ENCODE peak calls at places on chromosomes 6 and 20, in seven cellular contexts. J is suprapubic skin, V is PC-3, G is heart left ventricle, K is uterus, H is aorta, C is small intestine. N is an unnamed sample. For H3K4me1, the result is how much of the 10 kb centered on the place peaks cover.

GRCh38 chr6:64985726-64986125 is 721.3 kb downstream of the EYS start:
- DNase-seq in V (no peak), H (no peak), J (no peak), C (no peak), K (no peak), G (no peak), N (no peak)

GRCh38 chr6:71745525-71745924 is 140.8 kb upstream of the RIMS1 start:
- DNase-seq in J (no peak), H (no peak), G (no peak), V (no peak), C (no peak), K (no peak), N (peak)

GRCh38 chr20:20411841-20412240 is 43.9 kb downstream of the INSM1 start:
- DNase-seq in J (no peak), K (no peak), C (no peak), H (no peak), G (no peak), V (no peak), N (no peak)

GRCh38 chr20:58231678-58232077 is 3.2 kb upstream of the ANKRD60 start:
- DNase-seq in J (no peak), V (no peak), K (no peak), G (no peak), H (no peak), C (no peak), N (no peak)

GRCh38 chr6:138500867-138501446 is 1.7 kb upstream of the NHSL1 start:
- DNase-seq in J (no peak), V (no peak), C (peak), G (no peak), K (no peak), H (no peak), N (no peak)

GRCh38 chr20:36434383-36434782 is 106.9 kb upstream of the MYL9 start:
- DNase-seq in H (no peak), J (no peak), K (no peak), C (no peak), G (no peak), V (no peak), N (no peak)

GRCh38 chr6:53361549-53362031 is 12.8 kb upstream of the ELOVL5 start:
- DNase-seq in G (peak), K (no peak), V (peak), J (no peak), C (peak), H (no peak), N (no peak)

GRCh38 chr20:33840759-33841438 is 29.8 kb downstream of the CHMP4B start:
- DNase-seq in G (no peak), J (peak), C (peak), H (no peak), V (no peak), K (no peak), N (no peak)

GRCh38 chr20:50744143-50744792 is 12.9 kb downstream of the PARD6B start:
- DNase-seq in H (peak), V (peak), J (peak), G (peak), C (peak), K (peak), N (peak)

GRCh38 chr20:63567382-63568169 is 6.5 kb downstream of the HELZ2 start:
- DNase-seq in C (no peak), V (no peak), J (no peak), H (peak), K (no peak), G (peak), N (no peak)

GRCh38 chr6:160285541-160286105 is 27.0 kb upstream of the SLC22A2 start:
- DNase-seq in V (no peak), H (no peak), C (no peak), J (no peak), G (no peak), K (no peak), N (no peak)

GRCh38 chr6:89260832-89261231 is 43.7 kb upstream of the GABRR1 start:
- DNase-seq in V (no peak), J (no peak), K (no peak), H (no peak), G (no peak), C (peak), N (peak)

GRCh38 chr20:3447321-3447720 is 23.5 kb upstream of the ATRN start:
- DNase-seq in V (no peak), G (no peak), J (no peak), H (no peak), C (no peak), K (no peak), N (no peak)

GRCh38 chr6:27605401-27606342 is 132.8 kb upstream of the ZNF184 start:
- DNase-seq in G (no peak), K (no peak), J (no peak), C (no peak), H (no peak), V (peak), N (no peak)

GRCh38 chr6:129766959-129767728 is 57.2 kb upstream of the ARHGAP18 start:
- DNase-seq in J (no peak), H (peak), G (no peak), K (no peak), C (no peak), V (peak), N (peak)

GRCh38 chr20:1283522-1284210 is 17.6 kb downstream of the SNPH start:
- DNase-seq in C (no peak), V (no peak), G (no peak), H (no peak), J (peak), K (no peak), N (no peak)

GRCh38 chr6:135909737-135910387 is 58.4 kb downstream of the PDE7B start:
- DNase-seq in K (no peak), C (peak), V (peak), H (no peak), J (no peak), G (peak), N (peak)

GRCh38 chr6:135159531-135159930 is 21.6 kb upstream of the MYB start:
- DNase-seq in J (no peak), K (no peak), V (no peak), G (no peak), C (no peak), H (no peak), N (no peak)

GRCh38 chr6:145813285-145814034 is 1.1 kb downstream of the FBXO30 start:
- DNase-seq in V (peak), J (no peak), G (no peak), C (peak), H (no peak), K (no peak), N (no peak)

GRCh38 chr6:165675120-165675519 is 12.1 kb upstream of the PDE10A start:
- DNase-seq in J (no peak), V (no peak), C (no peak), K (no peak), H (no peak), G (no peak), N (no peak)

GRCh38 chr6:75492769-75493168 is 831 bp downstream of the FILIP1 start:
- DNase-seq in H (no peak), G (no peak), K (no peak), J (no peak), V (no peak), C (no peak), N (no peak)

GRCh38 chr6:165889636-165890403 is 226.8 kb upstream of the PDE10A start:
- DNase-seq in K (peak), H (no peak), J (no peak), V (peak), C (peak), G (no peak), N (no peak)

GRCh38 chr20:8434326-8434876 is 302.3 kb downstream of the PLCB1 start:
- DNase-seq in C (peak), J (no peak), V (no peak), G (no peak), H (no peak), K (no peak), N (no peak)

GRCh38 chr20:40668449-40669228 is 20.4 kb downstream of the MAFB start:
- DNase-seq in C (peak), G (no peak), J (no peak), V (peak), K (no peak), H (no peak), N (no peak)

GRCh38 chr20:49969946-49970345 is 12.8 kb upstream of the SNAI1 start:
- DNase-seq in C (peak), H (no peak), J (no peak), K (no peak), G (no peak), V (peak), N (no peak)

GRCh38 chr6:52910091-52910490 is 593 bp upstream of the GSTA3 start:
- DNase-seq in K (no peak), G (no peak), V (no peak), C (no peak), H (no peak), J (no peak), N (no peak)

GRCh38 chr20:58839474-58839874 is 11.2 kb downstream of the GNAS-AS1 start:
- DNase-seq in J (no peak), C (no peak), H (no peak), G (no peak), K (no peak), V (peak), N (peak)

GRCh38 chr20:13130707-13131103 is 90.4 kb upstream of the ISM1 start:
- DNase-seq in G (no peak), H (no peak), J (no peak), K (no peak), C (no peak), V (no peak), N (no peak)

GRCh38 chr6:54294965-54295532 is 13.2 kb upstream of the TINAG start:
- DNase-seq in C (no peak), K (no peak), J (no peak), H (no peak), V (no peak), G (no peak), N (no peak)

GRCh38 chr20:48725589-48725991 is 102.2 kb downstream of the PREX1 start:
- DNase-seq in H (no peak), K (no peak), J (no peak), C (no peak), G (no peak), V (peak), N (peak)

GRCh38 chr20:3172933-3173581 is at the start of gene LZTS3:
- DNase-seq in C (peak), K (peak), J (peak), H (peak), G (peak), V (peak), N (peak)

GRCh38 chr6:37162740-37163139 is 7.2 kb upstream of the PIM1 start:
- DNase-seq in C (no peak), V (no peak), G (no peak), K (no peak), H (no peak), J (no peak), N (no peak)

GRCh38 chr6:127812985-127813681 is 87.7 kb downstream of the THEMIS start:
- DNase-seq in C (no peak), V (no peak), H (no peak), K (no peak), J (no peak), G (no peak), N (no peak)

GRCh38 chr20:44780226-44780625 is 30.1 kb downstream of the RIMS4 start:
- DNase-seq in J (no peak), C (peak), K (no peak), V (peak), H (no peak), G (peak), N (peak)

GRCh38 chr6:36655073-36655847 is 23.3 kb upstream of the CDKN1A start:
- DNase-seq in K (no peak), H (no peak), J (no peak), V (no peak), C (no peak), G (no peak), N (no peak)

GRCh38 chr6:1885576-1886003 is 275.9 kb downstream of the FOXC1 start:
- DNase-seq in H (no peak), V (no peak), G (no peak), C (peak), J (no peak), K (no peak), N (peak)

DNA sequence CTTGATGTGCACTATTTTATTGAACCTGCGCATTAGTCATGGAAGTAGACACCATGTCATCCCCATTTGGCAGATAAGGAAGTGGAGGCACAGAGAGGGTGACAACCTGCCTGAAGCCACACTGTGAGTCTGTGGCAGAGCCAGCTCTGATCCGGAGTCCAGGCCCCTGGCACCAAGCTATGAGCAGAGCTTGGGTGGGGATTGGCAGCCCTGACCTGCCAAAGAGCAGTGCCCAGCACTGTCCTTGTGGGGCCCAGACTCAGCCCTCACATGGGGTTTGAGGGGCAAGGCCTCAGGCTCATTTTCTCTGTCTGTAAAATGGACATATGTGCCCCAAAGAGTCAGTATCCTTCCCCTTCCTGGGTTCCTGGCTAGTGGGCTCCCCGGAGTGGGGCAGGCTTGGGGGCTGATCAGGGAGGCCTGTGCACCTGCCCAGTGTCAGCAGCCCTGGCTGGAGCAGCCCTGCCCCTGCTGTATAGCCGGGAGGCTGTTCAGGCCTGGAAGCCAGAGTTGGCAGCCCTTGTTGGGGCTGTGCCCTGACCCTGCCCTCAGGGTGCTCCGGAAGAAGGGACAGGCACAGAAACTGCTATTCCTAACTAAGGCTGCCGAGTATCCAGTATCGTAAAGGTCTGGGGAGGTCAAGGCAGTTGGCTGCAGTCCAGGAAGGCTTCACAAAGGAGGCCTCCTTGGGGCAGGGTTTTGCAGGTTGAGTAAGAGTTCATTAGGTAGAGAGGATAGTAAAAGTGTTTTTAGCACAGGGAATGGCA is 38.7 kb downstream of the TGM2 start:
- DNase-seq in C (no peak), V (no peak), J (no peak), K (peak), H (no peak), G (no peak), N (no peak)
- H3K27ac ChIP-seq in C (no peak), V (peak), J (no peak), K (peak), H (peak), G (peak), N (peak)

DNA sequence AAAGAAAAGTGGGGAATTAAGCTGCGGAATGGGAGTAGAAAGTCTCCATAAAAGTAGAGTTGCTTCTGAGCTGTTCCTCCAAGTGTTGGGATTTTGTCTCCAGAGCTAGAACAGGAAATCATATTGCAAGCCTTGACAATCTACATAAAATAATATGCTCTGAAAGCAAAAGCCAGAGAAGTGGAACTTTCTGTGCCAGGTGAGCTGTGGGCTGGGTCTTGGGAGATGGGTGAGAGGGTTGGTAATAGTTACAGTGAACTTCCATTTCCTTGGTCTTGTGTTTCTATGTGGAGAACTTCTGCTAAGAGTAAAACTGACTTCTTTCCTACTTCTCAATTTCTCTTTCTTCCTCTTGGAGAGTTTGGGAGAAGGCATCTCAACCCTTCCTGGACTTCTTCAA is 6.3 kb upstream of the HMGN4 start:
- DNase-seq in V (no peak), C (no peak), K (no peak), J (no peak), G (no peak), H (no peak), N (no peak)
- H3K4me3 ChIP-seq in V (no peak), C (no peak), K (no peak), J (no peak), G (no peak), H (no peak), N (no peak)

GRCh38 chr6:7904654-7905319 is 5.8 kb downstream of the TXNDC5 start:
- DNase-seq in G (no peak), V (no peak), K (no peak), C (no peak), J (no peak), H (no peak), N (no peak)

GRCh38 chr6:7903673-7904072 is 6.9 kb downstream of the TXNDC5 start:
- DNase-seq in H (no peak), C (no peak), J (no peak), K (no peak), V (no peak), G (no peak), N (no peak)

GRCh38 chr6:7906741-7907140 is 3.8 kb downstream of the TXNDC5 start:
- DNase-seq in J (no peak), C (no peak), K (no peak), V (no peak), G (no peak), H (no peak), N (no peak)

GRCh38 chr6:7907159-7907558 is 3.4 kb downstream of the TXNDC5 start:
- DNase-seq in V (no peak), H (no peak), C (no peak), G (no peak), J (no peak), K (no peak), N (no peak)

DNA sequence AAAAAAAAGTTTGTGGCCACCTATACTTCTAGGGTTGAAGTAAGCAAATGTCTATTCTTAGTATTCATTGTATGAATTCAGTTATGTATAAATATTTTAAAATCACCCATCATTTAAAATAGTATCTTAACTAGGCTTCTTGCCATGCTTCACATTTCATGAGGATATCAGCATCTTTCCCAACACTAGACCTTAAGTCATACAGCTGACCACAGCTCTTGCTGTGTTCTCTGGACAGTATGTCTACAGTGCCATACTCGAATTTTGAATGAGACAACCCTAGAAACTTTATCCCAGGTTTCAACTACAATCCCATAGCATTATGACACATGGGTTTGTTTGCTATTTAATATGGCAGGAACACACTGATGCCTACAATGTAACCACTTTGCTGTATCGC is 5.2 kb downstream of the TXNDC5 start:
- DNase-seq in C (no peak), H (no peak), V (no peak), J (no peak), K (no peak), G (no peak), N (no peak)
- H3K4me1 ChIP-seq in C (under half), H (under half), V (under half), J (under half), K (under half), G (under half), N (under half)

DNA sequence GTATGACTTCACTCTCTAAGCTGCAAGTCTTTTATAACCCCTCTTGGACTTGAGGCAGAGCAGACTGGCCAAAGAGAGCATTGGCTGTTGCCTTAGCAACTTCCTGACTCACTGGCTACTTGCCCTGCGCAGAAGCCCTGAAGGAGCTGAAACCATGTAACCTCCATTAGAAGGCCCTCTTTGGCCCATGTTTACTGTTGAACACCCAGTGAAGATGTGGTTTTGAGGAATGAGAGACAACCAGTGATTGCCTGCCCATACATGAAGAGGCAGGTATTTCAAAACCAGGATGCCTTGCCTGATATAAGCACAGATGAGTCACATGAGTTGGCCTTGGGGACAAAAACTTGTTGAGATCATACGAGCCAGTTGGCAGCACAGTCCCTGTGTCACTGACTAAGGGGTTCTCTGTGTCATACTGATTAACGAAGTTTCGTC is 182.5 kb downstream of the EDN1 start:
- DNase-seq in H (peak), K (peak), V (peak), C (peak), G (peak), J (peak), N (no peak)
- H3K27ac ChIP-seq in H (peak), K (no peak), V (no peak), C (no peak), G (no peak), J (peak), N (no peak)